ENCODE peak calls at places on chromosomes 13 and 19, in six cellular contexts. T is activated T-cell treated with anti-CD3 and anti-CD28 coated beads for 1 hour; N is psoas muscle; P is heart left ventricle; K is GM23248; I is stimulated activated CD4-positive, alpha-beta T cell treated with anti-CD3 and anti-CD28 coated beads, Interleukin-2, amount 100 ng/mL, for 48 hours. X is an unnamed sample.

GRCh38 chr13:33799950-33800592 is 17.9 kb upstream of the RFC3 start:
- DNase-seq in N (no peak), I (no peak), T (no peak), K (peak; percentile 63), P (no peak), X (no peak)

GRCh38 chr13:75489502-75490263 is 7.7 kb upstream of the TBC1D4 start:
- DNase-seq in N (no peak), K (peak; percentile 91), P (no peak), T (no peak), I (no peak), X (no peak)

GRCh38 chr13:29693297-29693945 is 97.9 kb upstream of the SLC7A1 start:
- DNase-seq in N (no peak), K (no peak), I (no peak), P (no peak), T (no peak), X (no peak)

GRCh38 chr13:30108913-30109237 is 198.5 kb downstream of the KATNAL1 start:
- DNase-seq in P (no peak), I (no peak), N (no peak), K (no peak), T (no peak), X (no peak)

GRCh38 chr19:41552558-41552957 is 23.4 kb upstream of the CEACAM21 start:
- DNase-seq in N (no peak), T (no peak), K (no peak), P (no peak), I (no peak), X (no peak)

GRCh38 chr19:37077615-37077928 is 661 bp upstream of the ZNF420 start:
- DNase-seq in T (no peak), I (no peak), P (no peak), N (no peak), K (no peak), X (no peak)

GRCh38 chr13:46622013-46622917 is 69.3 kb downstream of the LRCH1 start:
- DNase-seq in T (no peak), P (no peak), N (no peak), I (no peak), K (no peak), X (no peak)

GRCh38 chr19:6212403-6213265 is 67.1 kb downstream of the MLLT1 start:
- DNase-seq in P (peak; percentile 49), K (no peak), T (no peak), N (peak; percentile 13), I (no peak), X (no peak)

GRCh38 chr13:30849611-30850010 is 56.5 kb upstream of the MEDAG start:
- DNase-seq in K (no peak), T (no peak), I (no peak), P (no peak), N (no peak), X (no peak)

GRCh38 chr19:34214040-34214439 is 40.3 kb upstream of the GARRE1 start:
- DNase-seq in I (no peak), T (no peak), N (no peak), K (no peak), P (no peak), X (no peak)

GRCh38 chr19:8352134-8352827 is 9.2 kb upstream of the KANK3 start:
- DNase-seq in K (peak; percentile 51), N (no peak), P (no peak), I (no peak), T (no peak), X (no peak)

GRCh38 chr13:113483504-113484287 is 6.8 kb downstream of the DCUN1D2 start:
- DNase-seq in K (no peak), N (no peak), P (peak; percentile 71), I (no peak), T (no peak), X (no peak)

GRCh38 chr13:67549331-67549730 is 319.2 kb upstream of the PCDH9 start:
- DNase-seq in N (no peak), K (no peak), T (no peak), I (no peak), P (no peak), X (no peak)

GRCh38 chr13:23460309-23460708 is 26.8 kb upstream of the SACS start:
- DNase-seq in K (no peak), I (no peak), T (no peak), N (no peak), P (no peak), X (no peak)

GRCh38 chr19:50333235-50333736 is 4.1 kb upstream of the KCNC3 start:
- DNase-seq in P (peak; percentile 94), T (peak; percentile 82), N (peak; percentile 86), K (peak; percentile 90), I (peak; percentile 87), X (peak; percentile 67)

GRCh38 chr19:49409441-49410029 is 13.7 kb downstream of the PTH2 start:
- DNase-seq in T (no peak), I (no peak), K (no peak), P (no peak), N (no peak), X (no peak)

GRCh38 chr19:16405091-16405490 is 66.7 kb downstream of the EPS15L1 start:
- DNase-seq in K (no peak), P (no peak), T (no peak), N (no peak), I (no peak), X (no peak)

GRCh38 chr19:7908742-7909461 is 5.2 kb downstream of the MAP2K7 start:
- DNase-seq in T (no peak), K (no peak), N (no peak), I (no peak), P (no peak), X (no peak)

GRCh38 chr19:48390188-48391099 is 907 bp downstream of the KDELR1 start:
- DNase-seq in N (peak; percentile 70), I (peak; percentile 54), T (peak; percentile 53), P (peak; percentile 85), K (peak; percentile 84), X (peak; percentile 31)

GRCh38 chr13:71866173-71867091 is 572 bp downstream of the DACH1 start:
- DNase-seq in I (no peak), K (peak; percentile 24), P (peak; percentile 68), T (no peak), N (peak; percentile 23), X (no peak)

GRCh38 chr19:47086280-47086679 is 27.3 kb downstream of the ZC3H4 start:
- DNase-seq in T (no peak), I (no peak), P (no peak), K (no peak), N (no peak), X (no peak)

GRCh38 chr13:26320766-26321165 is 66.8 kb downstream of the CDK8 start:
- DNase-seq in T (no peak), N (no peak), P (no peak), K (no peak), I (no peak), X (no peak)

GRCh38 chr19:14672043-14672872 is 2.4 kb downstream of the ADGRE3 start:
- DNase-seq in N (no peak), K (no peak), P (no peak), T (no peak), I (no peak), X (no peak)

GRCh38 chr13:93965587-93965986 is 513.9 kb downstream of the DCT start:
- DNase-seq in P (no peak), I (no peak), N (no peak), T (no peak), K (no peak), X (no peak)

X was measured in effector CD8-positive, alpha-beta T cell.